ENCODE peak calls at places on chromosome 11, in six cellular contexts. K is choroid plexus epithelial cell, I is fibroblast of the aortic adventitia, R is left ventricle myocardium inferior, T is fibroblast of pulmonary artery, P is cardiac muscle cell. S is an unnamed sample.

GRCh38 chr11:19110290-19110689 is 6.7 kb upstream of the ZDHHC13 start:
- DNase-seq in K (no peak), I (no peak), R (peak; percentile 54), T (no peak), P (no peak), S (no peak)

GRCh38 chr11:27370374-27370773 is 7.4 kb upstream of the CCDC34 start:
- DNase-seq in K (no peak), I (no peak), R (no peak), T (no peak), P (no peak), S (no peak)

GRCh38 chr11:70614034-70614681 is 215.8 kb downstream of the CTTN start:
- DNase-seq in K (no peak), I (no peak), R (no peak), T (no peak), P (no peak), S (no peak)

GRCh38 chr11:112751312-112751711 is 209.9 kb upstream of the NCAM1 start:
- DNase-seq in K (no peak), I (no peak), R (peak; percentile 48), T (no peak), P (no peak), S (no peak)

GRCh38 chr11:19380375-19380774 is 139.6 kb upstream of the E2F8 start:
- DNase-seq in K (peak; percentile 85), I (peak; percentile 85), R (no peak), T (peak; percentile 94), P (no peak), S (peak; percentile 63)

GRCh38 chr11:9150501-9150900 is 59.1 kb upstream of the SCUBE2 start:
- DNase-seq in K (peak; percentile 59), I (peak; percentile 76), R (no peak), T (peak; percentile 75), P (no peak), S (peak; percentile 35)

GRCh38 chr11:75851203-75851602 is 36.2 kb downstream of the UVRAG start:
- DNase-seq in K (peak; percentile 18), I (peak; percentile 62), R (no peak), T (peak; percentile 59), P (no peak), S (no peak)

GRCh38 chr11:78840623-78841022 is 266.0 kb upstream of the NARS2 start:
- DNase-seq in K (peak; percentile 13), I (peak; percentile 96), R (no peak), T (peak; percentile 37), P (no peak), S (peak; percentile 33)

GRCh38 chr11:85813721-85814120 is 2.8 kb upstream of the SYTL2 start:
- DNase-seq in K (no peak), I (no peak), R (no peak), T (no peak), P (no peak), S (no peak)

GRCh38 chr11:111213256-111213655 is 32.3 kb upstream of the POU2AF2 start:
- DNase-seq in K (no peak), I (no peak), R (no peak), T (no peak), P (no peak), S (no peak)

GRCh38 chr11:125390949-125391348 is 105.1 kb downstream of the FEZ1 start:
- DNase-seq in K (peak; percentile 28), I (peak; percentile 94), R (no peak), T (peak; percentile 81), P (peak; percentile 23), S (peak; percentile 32)

GRCh38 chr11:271316-271715 is 6.9 kb upstream of the NLRP6 start:
- DNase-seq in K (no peak), I (no peak), R (no peak), T (no peak), P (no peak), S (no peak)

GRCh38 chr11:75946531-75947530 is 131.8 kb downstream of the UVRAG start:
- DNase-seq in K (peak; percentile 96), I (peak; percentile 23), R (no peak), T (peak; percentile 79), P (no peak), S (no peak)

GRCh38 chr11:92941676-92942571 is 27.5 kb upstream of the MTNR1B start:
- DNase-seq in K (peak; percentile 74), I (peak; percentile 61), R (no peak), T (peak; percentile 57), P (peak; percentile 20), S (no peak)

GRCh38 chr11:19594326-19594725 is 118.3 kb upstream of the NAV2 start:
- DNase-seq in K (no peak), I (no peak), R (no peak), T (no peak), P (no peak), S (no peak)

GRCh38 chr11:104912102-104912501 is 13.8 kb upstream of the CASP12 start:
- DNase-seq in K (no peak), I (no peak), R (no peak), T (no peak), P (no peak), S (no peak)

GRCh38 chr11:130178992-130179391 is 19.4 kb downstream of the ST14 start:
- DNase-seq in K (no peak), I (no peak), R (no peak), T (no peak), P (no peak), S (no peak)
- H3K4me3 ChIP-seq in K (no peak overlapping the region), I (no peak overlapping the region), R (no peak overlapping the region), T (no peak overlapping the region), P (no peak overlapping the region), S (no peak overlapping the region)

GRCh38 chr11:36071917-36072500 is 128.1 kb downstream of the LDLRAD3 start:
- DNase-seq in K (peak; percentile 68), I (no peak), R (no peak), T (no peak), P (no peak), S (no peak)

GRCh38 chr11:36070215-36070976 is 126.5 kb downstream of the LDLRAD3 start:
- DNase-seq in K (no peak), I (no peak), R (no peak), T (no peak), P (no peak), S (no peak)

GRCh38 chr11:36066891-36067290 is 123.0 kb downstream of the LDLRAD3 start:
- DNase-seq in K (no peak), I (no peak), R (no peak), T (no peak), P (no peak), S (no peak)

GRCh38 chr11:36073411-36074203 is 129.7 kb downstream of the LDLRAD3 start:
- DNase-seq in K (peak; percentile 88), I (peak; percentile 63), R (peak; percentile 43), T (peak; percentile 88), P (no peak), S (no peak)

GRCh38 chr11:36069576-36070214 is 125.8 kb downstream of the LDLRAD3 start:
- DNase-seq in K (peak; percentile 34), I (no peak), R (no peak), T (no peak), P (peak; percentile 41), S (no peak)
- TF ChIP-seq CTCF in K (peak; percentile 34), I (no peak), R (no peak), T (no peak), P (no peak), S (no peak)

GRCh38 chr11:101583180-101584128 is at the start of gene TRPC6:
- DNase-seq in K (peak; percentile 6), I (no peak), R (peak; percentile 14), T (peak; percentile 3), P (peak; percentile 52), S (no peak)
- H3K4me3 ChIP-seq in K (peak within 1 kb of the TSS; percentile 23), I (no peak within 1 kb of the TSS), R (peak within 1 kb of the TSS; percentile 68), T (peak within 1 kb of the TSS; percentile 10), P (peak within 1 kb of the TSS; percentile 38), S (peak within 1 kb of the TSS; percentile 43)

GRCh38 chr11:11782532-11783110 is 59.2 kb upstream of the USP47 start:
- DNase-seq in K (no peak), I (no peak), R (no peak), T (no peak), P (no peak), S (no peak)
- TF ChIP-seq CTCF in K (no peak), I (no peak), R (no peak), T (no peak), P (no peak), S (no peak)

GRCh38 chr11:103325686-103326069 is 216.5 kb downstream of the DYNC2H1 start:
- DNase-seq in K (no peak), I (no peak), R (no peak), T (no peak), P (no peak), S (no peak)

GRCh38 chr11:103327721-103328120 is 218.5 kb downstream of the DYNC2H1 start:
- DNase-seq in K (peak; percentile 51), I (peak; percentile 61), R (no peak), T (peak; percentile 79), P (no peak), S (no peak)

GRCh38 chr11:103322861-103323260 is 213.6 kb downstream of the DYNC2H1 start:
- DNase-seq in K (peak; percentile 30), I (peak; percentile 37), R (no peak), T (peak; percentile 49), P (no peak), S (no peak)

DNA sequence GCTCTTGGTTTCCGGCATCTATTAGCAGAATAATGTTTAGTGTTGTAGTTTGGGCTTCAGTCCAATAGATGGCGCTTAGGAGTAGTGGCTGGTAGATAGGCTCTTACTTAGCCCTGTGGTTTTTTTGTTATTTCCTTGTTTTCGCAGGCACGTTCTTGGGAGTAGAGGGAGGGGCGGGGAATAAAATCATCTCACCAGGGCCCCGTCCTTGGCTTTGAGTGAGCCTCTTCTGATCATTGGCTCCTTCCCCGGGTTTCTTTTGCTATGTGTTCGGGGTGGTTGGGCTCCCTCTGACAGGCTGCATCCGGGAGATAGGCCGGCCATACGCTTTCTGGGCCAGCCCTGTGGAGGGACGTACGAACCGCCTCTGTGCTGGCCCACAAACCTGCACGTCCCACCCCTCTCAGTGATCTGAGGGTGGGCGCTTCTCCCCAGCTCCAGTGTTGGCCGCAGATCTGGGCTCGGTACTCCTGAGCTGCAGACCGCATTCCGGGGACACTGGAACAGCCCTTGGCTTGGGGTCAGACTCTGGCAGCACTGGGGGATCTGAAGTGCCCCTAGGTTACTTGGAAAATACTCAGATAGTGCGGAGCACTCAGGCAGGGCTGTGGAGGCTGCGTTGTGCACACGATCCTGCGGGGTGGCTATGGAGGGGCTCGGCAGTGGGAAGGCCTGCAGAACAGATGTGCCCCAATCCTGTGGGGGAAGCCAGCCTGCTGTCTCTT is 217.0 kb downstream of the DYNC2H1 start:
- DNase-seq in K (peak; percentile 91), I (peak; percentile 86), R (no peak), T (peak; percentile 89), P (peak; percentile 62), S (peak; percentile 23)
- H3K4me3 ChIP-seq in K (no peak overlapping the region), I (no peak overlapping the region), R (no peak overlapping the region), T (no peak overlapping the region), P (no peak overlapping the region), S (no peak overlapping the region)

GRCh38 chr11:127013550-127013949 is 13.0 kb upstream of the KIRREL3 start:
- DNase-seq in K (no peak), I (no peak), R (no peak), T (no peak), P (no peak), S (no peak)

GRCh38 chr11:127018683-127019279 is 18.2 kb upstream of the KIRREL3 start:
- DNase-seq in K (no peak), I (no peak), R (no peak), T (no peak), P (no peak), S (no peak)

GRCh38 chr11:127017482-127017881 is 16.9 kb upstream of the KIRREL3 start:
- DNase-seq in K (no peak), I (peak; percentile 45), R (no peak), T (peak; percentile 30), P (peak; percentile 47), S (peak; percentile 49)
- TF ChIP-seq CTCF in K (no peak), I (peak; percentile 38), R (no peak), T (peak; percentile 22), P (peak; percentile 25), S (peak; percentile 80)

GRCh38 chr11:44950625-44951472 is at the start of gene TP53I11:
- DNase-seq in K (peak; percentile 55), I (peak; percentile 56), R (peak; percentile 88), T (peak; percentile 83), P (peak; percentile 87), S (peak; percentile 18)
- H3K4me3 ChIP-seq in K (peak within 1 kb of the TSS; percentile 69), I (peak within 1 kb of the TSS; percentile 77), R (peak within 1 kb of the TSS; percentile 99), T (peak within 1 kb of the TSS; percentile 92), P (peak within 1 kb of the TSS; percentile 51), S (peak within 1 kb of the TSS; percentile 92)

S was measured in BJ.